ENCODE peak calls at places on chromosomes 1 and 21, in five cellular contexts. One of them, this sample, is unnamed.

GRCh38 chr1:203130358-203130992 is 2.9 kb downstream of the ADORA1 start:
- DNase-seq in GM20000: no peak
- DNase-seq in HFFc6: no peak
- DNase-seq in kidney: no peak
- DNase-seq in Calu3: no peak
- DNase-seq in this sample: no peak

GRCh38 chr1:242185728-242186127 is 186.8 kb upstream of the MAP1LC3C start:
- DNase-seq in GM20000: no peak
- DNase-seq in HFFc6: no peak
- DNase-seq in kidney: no peak
- DNase-seq in Calu3: no peak
- DNase-seq in this sample: no peak

GRCh38 chr1:37714689-37715088 is 22.4 kb downstream of the CDCA8 start:
- DNase-seq in GM20000: no peak
- DNase-seq in HFFc6: no peak
- DNase-seq in kidney: no peak
- DNase-seq in Calu3: no peak
- DNase-seq in this sample: no peak

GRCh38 chr1:34328281-34328680 is 151.6 kb downstream of the C1orf94 start:
- DNase-seq in GM20000: no peak
- DNase-seq in HFFc6: no peak
- DNase-seq in kidney: no peak
- DNase-seq in Calu3: no peak
- DNase-seq in this sample: no peak

GRCh38 chr21:46667191-46667734 is 31.8 kb downstream of the PRMT2 start:
- DNase-seq in GM20000: peak
- DNase-seq in HFFc6: no peak
- DNase-seq in kidney: no peak
- DNase-seq in Calu3: peak
- DNase-seq in this sample: peak

GRCh38 chr1:202571719-202572339 is 138.4 kb downstream of the SYT2 start:
- DNase-seq in GM20000: peak
- DNase-seq in HFFc6: peak
- DNase-seq in kidney: no peak
- DNase-seq in Calu3: peak
- DNase-seq in this sample: peak

GRCh38 chr1:162285149-162285561 is 91.5 kb downstream of the SPATA46 start:
- DNase-seq in GM20000: no peak
- DNase-seq in HFFc6: no peak
- DNase-seq in kidney: peak
- DNase-seq in Calu3: peak
- DNase-seq in this sample: no peak

GRCh38 chr1:2097386-2098300 is 47.4 kb downstream of the PRKCZ start:
- DNase-seq in GM20000: no peak
- DNase-seq in HFFc6: no peak
- DNase-seq in kidney: peak
- DNase-seq in Calu3: no peak
- DNase-seq in this sample: no peak

GRCh38 chr1:231869364-231869763 is 242.8 kb downstream of the DISC1 start:
- DNase-seq in GM20000: no peak
- DNase-seq in HFFc6: no peak
- DNase-seq in kidney: no peak
- DNase-seq in Calu3: no peak
- DNase-seq in this sample: no peak

GRCh38 chr1:176222196-176222595 is 15.1 kb upstream of the COP1 start:
- DNase-seq in GM20000: no peak
- DNase-seq in HFFc6: no peak
- DNase-seq in kidney: no peak
- DNase-seq in Calu3: no peak
- DNase-seq in this sample: no peak

GRCh38 chr1:35808376-35809155 is 750 bp downstream of the AGO4 start:
- DNase-seq in GM20000: peak
- DNase-seq in HFFc6: peak
- DNase-seq in kidney: peak
- DNase-seq in Calu3: peak
- DNase-seq in this sample: peak

GRCh38 chr1:25714532-25714931 is 85.5 kb upstream of the SELENON start:
- DNase-seq in GM20000: no peak
- DNase-seq in HFFc6: no peak
- DNase-seq in kidney: no peak
- DNase-seq in Calu3: peak
- DNase-seq in this sample: no peak

GRCh38 chr1:186620526-186620925 is 59.7 kb downstream of the PTGS2 start:
- DNase-seq in GM20000: no peak
- DNase-seq in HFFc6: no peak
- DNase-seq in kidney: no peak
- DNase-seq in Calu3: no peak
- DNase-seq in this sample: no peak

GRCh38 chr1:175148068-175148467 is 44.5 kb downstream of the KIAA0040 start:
- DNase-seq in GM20000: no peak
- DNase-seq in HFFc6: no peak
- DNase-seq in kidney: no peak
- DNase-seq in Calu3: no peak
- DNase-seq in this sample: no peak

GRCh38 chr1:204232530-204232929 is 18.7 kb upstream of the GOLT1A start:
- DNase-seq in GM20000: no peak
- DNase-seq in HFFc6: peak
- DNase-seq in kidney: no peak
- DNase-seq in Calu3: no peak
- DNase-seq in this sample: no peak

GRCh38 chr1:55002686-55003085 is 4.0 kb downstream of the BSND start:
- DNase-seq in GM20000: no peak
- DNase-seq in HFFc6: no peak
- DNase-seq in kidney: no peak
- DNase-seq in Calu3: no peak
- DNase-seq in this sample: no peak

GRCh38 chr1:165117482-165117881 is 239.0 kb downstream of the LMX1A start:
- DNase-seq in GM20000: no peak
- DNase-seq in HFFc6: no peak
- DNase-seq in kidney: peak
- DNase-seq in Calu3: no peak
- DNase-seq in this sample: no peak

GRCh38 chr1:47638713-47639112 is 200.9 kb downstream of the FOXD2 start:
- DNase-seq in GM20000: no peak
- DNase-seq in HFFc6: no peak
- DNase-seq in kidney: no peak
- DNase-seq in Calu3: no peak
- DNase-seq in this sample: no peak

GRCh38 chr1:35386954-35387353 is 118.4 kb downstream of the ZMYM4 start:
- DNase-seq in GM20000: no peak
- DNase-seq in HFFc6: no peak
- DNase-seq in kidney: no peak
- DNase-seq in Calu3: no peak
- DNase-seq in this sample: no peak

GRCh38 chr1:113399063-113399583 is 8.8 kb downstream of the MAGI3 start:
- DNase-seq in GM20000: no peak
- DNase-seq in HFFc6: no peak
- DNase-seq in kidney: no peak
- DNase-seq in Calu3: no peak
- DNase-seq in this sample: no peak

GRCh38 chr1:209040351-209040750 is 543.2 kb upstream of the CAMK1G start:
- DNase-seq in GM20000: no peak
- DNase-seq in HFFc6: no peak
- DNase-seq in kidney: no peak
- DNase-seq in Calu3: no peak
- DNase-seq in this sample: no peak

GRCh38 chr1:40090652-40091355 is 6.2 kb downstream of the PPT1 start:
- DNase-seq in GM20000: no peak
- DNase-seq in HFFc6: peak
- DNase-seq in kidney: no peak
- DNase-seq in Calu3: no peak
- DNase-seq in this sample: no peak

DNA sequence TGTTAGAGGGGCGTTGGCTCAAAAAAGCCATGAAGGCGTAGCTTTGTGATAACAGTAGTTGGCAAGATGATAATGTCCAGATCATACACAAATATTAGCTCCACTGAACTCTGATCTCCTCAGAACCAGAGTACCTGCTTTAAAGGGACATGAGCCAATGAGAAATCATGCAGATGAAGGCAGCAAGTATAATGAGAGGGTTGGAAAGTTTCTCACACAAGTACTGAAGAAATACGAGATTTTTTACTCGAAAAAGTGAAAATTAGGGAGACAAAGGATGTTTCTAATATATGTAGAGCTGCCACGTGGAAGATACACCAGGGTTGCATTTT is 5.6 kb upstream of the ATP1B1 start:
- DNase-seq in GM20000: no peak
- DNase-seq in HFFc6: no peak
- DNase-seq in kidney: no peak
- DNase-seq in Calu3: no peak
- DNase-seq in this sample: no peak
- TF ChIP-seq CTCF in GM20000: no peak
- TF ChIP-seq CTCF in HFFc6: no peak
- TF ChIP-seq CTCF in kidney: no peak
- TF ChIP-seq CTCF in Calu3: no peak
- TF ChIP-seq CTCF in this sample: no peak

DNA sequence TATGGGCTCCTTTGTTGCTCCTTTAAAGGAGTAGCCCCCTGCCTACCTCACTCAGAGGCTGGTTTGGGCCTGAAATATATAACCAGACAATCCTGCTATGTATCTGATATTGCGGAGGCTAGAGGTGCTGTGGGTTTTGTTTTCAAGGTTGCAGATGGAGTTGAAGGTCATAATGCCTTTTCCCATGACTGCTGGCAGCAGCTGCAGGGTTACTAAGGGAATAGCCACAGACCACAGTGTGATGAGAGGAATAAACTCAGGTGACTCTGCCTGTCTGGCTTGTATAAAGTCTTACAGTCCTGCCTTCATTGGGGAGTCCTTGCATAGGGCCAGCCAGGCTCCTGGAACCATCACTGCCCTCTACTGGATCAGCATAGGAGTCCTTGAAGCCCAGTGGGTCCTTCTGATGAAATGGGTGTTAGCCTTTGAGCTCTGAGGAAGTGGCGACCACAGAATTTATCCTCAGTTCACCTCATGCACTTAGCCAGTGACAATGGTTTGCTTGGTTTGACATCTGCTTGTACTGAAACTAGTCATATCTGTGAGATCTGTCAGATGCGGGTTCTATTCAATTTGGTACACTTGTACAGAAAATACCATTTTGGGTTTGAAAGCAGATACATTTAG is 174.4 kb upstream of the HMCN1 start:
- DNase-seq in GM20000: peak
- DNase-seq in HFFc6: peak
- DNase-seq in kidney: no peak
- DNase-seq in Calu3: peak
- DNase-seq in this sample: peak
- TF ChIP-seq CTCF in GM20000: peak
- TF ChIP-seq CTCF in HFFc6: peak
- TF ChIP-seq CTCF in kidney: peak
- TF ChIP-seq CTCF in Calu3: peak
- TF ChIP-seq CTCF in this sample: peak

DNA sequence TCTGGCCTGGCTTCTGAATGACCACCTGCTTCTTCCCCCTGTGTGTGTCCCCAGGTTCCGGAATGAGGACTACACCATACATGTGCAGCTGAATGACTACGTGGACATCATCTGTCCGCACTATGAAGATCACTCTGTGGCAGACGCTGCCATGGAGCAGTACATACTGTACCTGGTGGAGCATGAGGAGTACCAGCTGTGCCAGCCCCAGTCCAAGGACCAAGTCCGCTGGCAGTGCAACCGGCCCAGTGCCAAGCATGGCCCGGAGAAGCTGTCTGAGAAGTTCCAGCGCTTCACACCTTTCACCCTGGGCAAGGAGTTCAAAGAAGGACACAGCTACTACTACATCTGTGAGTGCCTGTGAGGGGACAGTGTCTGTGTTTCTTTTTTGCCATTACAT is 3.6 kb downstream of the EFNA1 start:
- DNase-seq in GM20000: no peak
- DNase-seq in HFFc6: no peak
- DNase-seq in kidney: no peak
- DNase-seq in Calu3: no peak
- DNase-seq in this sample: no peak
- TF ChIP-seq CTCF in GM20000: no peak
- TF ChIP-seq CTCF in HFFc6: no peak
- TF ChIP-seq CTCF in kidney: no peak
- TF ChIP-seq CTCF in Calu3: no peak
- TF ChIP-seq CTCF in this sample: no peak

GRCh38 chr1:228238461-228238860 is 30.6 kb downstream of the OBSCN start:
- DNase-seq in GM20000: no peak
- DNase-seq in HFFc6: no peak
- DNase-seq in kidney: no peak
- DNase-seq in Calu3: no peak
- DNase-seq in this sample: no peak

GRCh38 chr1:228238007-228238406 is 30.2 kb downstream of the OBSCN start:
- DNase-seq in GM20000: no peak
- DNase-seq in HFFc6: no peak
- DNase-seq in kidney: no peak
- DNase-seq in Calu3: no peak
- DNase-seq in this sample: no peak

GRCh38 chr1:228240411-228241240 is 32.8 kb downstream of the OBSCN start:
- DNase-seq in GM20000: no peak
- DNase-seq in HFFc6: no peak
- DNase-seq in kidney: no peak
- DNase-seq in Calu3: no peak
- DNase-seq in this sample: no peak

GRCh38 chr1:228233136-228233535 is 25.3 kb downstream of the OBSCN start:
- DNase-seq in GM20000: no peak
- DNase-seq in HFFc6: no peak
- DNase-seq in kidney: no peak
- DNase-seq in Calu3: no peak
- DNase-seq in this sample: no peak

DNA sequence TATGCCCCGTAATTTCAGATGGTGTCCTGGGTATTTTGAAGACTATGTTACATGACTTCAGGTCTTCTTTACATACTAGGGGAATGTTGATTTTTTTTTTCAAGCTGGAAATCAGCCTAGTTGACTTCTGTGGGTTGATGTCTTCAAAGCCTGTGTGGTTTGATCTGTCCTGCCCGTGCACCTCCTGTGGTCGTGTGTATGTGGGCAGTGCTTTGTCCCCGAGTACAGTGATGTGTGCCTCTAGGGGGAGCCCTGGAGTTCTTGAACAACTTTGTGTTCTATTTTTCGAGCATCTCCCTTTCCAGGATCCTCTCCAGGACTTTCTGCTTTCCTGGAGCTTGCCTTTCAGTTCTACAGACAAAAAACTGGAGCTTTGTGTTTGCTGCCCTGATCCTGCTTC is 28.9 kb downstream of the OBSCN start:
- DNase-seq in GM20000: peak
- DNase-seq in HFFc6: peak
- DNase-seq in kidney: no peak
- DNase-seq in Calu3: peak
- DNase-seq in this sample: no peak
- TF ChIP-seq CTCF in GM20000: peak
- TF ChIP-seq CTCF in HFFc6: peak
- TF ChIP-seq CTCF in kidney: peak
- TF ChIP-seq CTCF in Calu3: peak
- TF ChIP-seq CTCF in this sample: peak